ENCODE peak calls at places on chromosome 2, in six cellular contexts. One of them, this sample, is unnamed.

GRCh38 chr2:25714740-25715139 is 41.4 kb upstream of the DTNB start:
- DNase-seq in H1: no peak
- DNase-seq in GM12891: no peak
- DNase-seq in K562: no peak
- DNase-seq in HepG2: no peak
- DNase-seq in GM12878: no peak
- DNase-seq in this sample: no peak

GRCh38 chr2:174585111-174585510 is 12.5 kb downstream of the WIPF1 start:
- DNase-seq in GM12891: no peak
- DNase-seq in H1: no peak
- DNase-seq in K562: no peak
- DNase-seq in GM12878: no peak
- DNase-seq in HepG2: peak
- DNase-seq in this sample: no peak

GRCh38 chr2:60552096-60552850 is 1.2 kb downstream of the BCL11A start:
- DNase-seq in HepG2: no peak
- DNase-seq in GM12891: no peak
- DNase-seq in K562: no peak
- DNase-seq in GM12878: no peak
- DNase-seq in H1: peak
- DNase-seq in this sample: no peak

GRCh38 chr2:130387071-130387400 is 31.2 kb downstream of the PTPN18 start:
- DNase-seq in GM12891: no peak
- DNase-seq in HepG2: no peak
- DNase-seq in H1: no peak
- DNase-seq in K562: no peak
- DNase-seq in GM12878: no peak
- DNase-seq in this sample: no peak

GRCh38 chr2:30234180-30234971 is 3.0 kb downstream of the LBH start:
- DNase-seq in H1: no peak
- DNase-seq in HepG2: peak
- DNase-seq in K562: no peak
- DNase-seq in GM12878: no peak
- DNase-seq in GM12891: no peak
- DNase-seq in this sample: no peak

GRCh38 chr2:12856934-12857660 is 140.4 kb downstream of the TRIB2 start:
- DNase-seq in H1: no peak
- DNase-seq in HepG2: no peak
- DNase-seq in K562: no peak
- DNase-seq in GM12878: no peak
- DNase-seq in GM12891: no peak
- DNase-seq in this sample: no peak

GRCh38 chr2:69184224-69184623 is 171.2 kb downstream of the ANTXR1 start:
- DNase-seq in GM12878: no peak
- DNase-seq in H1: no peak
- DNase-seq in GM12891: no peak
- DNase-seq in K562: no peak
- DNase-seq in HepG2: no peak
- DNase-seq in this sample: no peak

GRCh38 chr2:73080321-73081131 is 9.0 kb upstream of the SFXN5 start:
- DNase-seq in K562: no peak
- DNase-seq in HepG2: no peak
- DNase-seq in GM12891: no peak
- DNase-seq in H1: no peak
- DNase-seq in GM12878: no peak
- DNase-seq in this sample: no peak

GRCh38 chr2:240174496-240174895 is 34.0 kb upstream of the OTOS start:
- DNase-seq in H1: no peak
- DNase-seq in HepG2: no peak
- DNase-seq in GM12891: no peak
- DNase-seq in GM12878: no peak
- DNase-seq in K562: no peak
- DNase-seq in this sample: no peak

GRCh38 chr2:159249955-159250723 is 36.4 kb downstream of the WDSUB1 start:
- DNase-seq in GM12891: no peak
- DNase-seq in K562: no peak
- DNase-seq in HepG2: no peak
- DNase-seq in H1: no peak
- DNase-seq in GM12878: peak
- DNase-seq in this sample: no peak

GRCh38 chr2:150653351-150653750 is 165.9 kb upstream of the RND3 start:
- DNase-seq in HepG2: no peak
- DNase-seq in GM12878: no peak
- DNase-seq in GM12891: no peak
- DNase-seq in K562: no peak
- DNase-seq in H1: no peak
- DNase-seq in this sample: no peak

GRCh38 chr2:101984656-101985055 is 7.1 kb upstream of the IL1R2 start:
- DNase-seq in K562: no peak
- DNase-seq in GM12891: no peak
- DNase-seq in HepG2: no peak
- DNase-seq in H1: no peak
- DNase-seq in GM12878: no peak
- DNase-seq in this sample: no peak

GRCh38 chr2:232415736-232416520 is 9.3 kb downstream of the ALPG start:
- DNase-seq in H1: no peak
- DNase-seq in GM12878: no peak
- DNase-seq in HepG2: no peak
- DNase-seq in K562: no peak
- DNase-seq in GM12891: no peak
- DNase-seq in this sample: no peak

GRCh38 chr2:200308421-200309295 is 2.2 kb downstream of the SPATS2L start:
- DNase-seq in HepG2: no peak
- DNase-seq in GM12878: no peak
- DNase-seq in K562: no peak
- DNase-seq in H1: no peak
- DNase-seq in GM12891: no peak
- DNase-seq in this sample: no peak

GRCh38 chr2:106158871-106159270 is 35.2 kb downstream of the UXS1 start:
- DNase-seq in K562: no peak
- DNase-seq in HepG2: no peak
- DNase-seq in GM12878: no peak
- DNase-seq in GM12891: no peak
- DNase-seq in H1: no peak
- DNase-seq in this sample: no peak

GRCh38 chr2:206241767-206242166 is 32.7 kb upstream of the ZDBF2 start:
- DNase-seq in GM12878: no peak
- DNase-seq in H1: no peak
- DNase-seq in K562: no peak
- DNase-seq in HepG2: no peak
- DNase-seq in GM12891: no peak
- DNase-seq in this sample: no peak

GRCh38 chr2:11160256-11160655 is 5.0 kb downstream of the SLC66A3 start:
- DNase-seq in H1: no peak
- DNase-seq in K562: no peak
- DNase-seq in GM12891: no peak
- DNase-seq in HepG2: no peak
- DNase-seq in GM12878: no peak
- DNase-seq in this sample: no peak

GRCh38 chr2:196712867-196713266 is 73.4 kb downstream of the CCDC150 start:
- DNase-seq in K562: no peak
- DNase-seq in H1: no peak
- DNase-seq in HepG2: no peak
- DNase-seq in GM12878: no peak
- DNase-seq in GM12891: no peak
- DNase-seq in this sample: no peak

GRCh38 chr2:15159751-15160177 is 401.4 kb downstream of the NBAS start:
- DNase-seq in GM12891: no peak
- DNase-seq in K562: peak
- DNase-seq in GM12878: no peak
- DNase-seq in H1: no peak
- DNase-seq in HepG2: peak
- DNase-seq in this sample: no peak

GRCh38 chr2:176613358-176614032 is 344.3 kb downstream of the MTX2 start:
- DNase-seq in H1: no peak
- DNase-seq in GM12891: no peak
- DNase-seq in HepG2: no peak
- DNase-seq in GM12878: no peak
- DNase-seq in K562: no peak
- DNase-seq in this sample: no peak

GRCh38 chr2:118902279-118903028 is 39.5 kb upstream of the MARCO start:
- DNase-seq in H1: no peak
- DNase-seq in HepG2: no peak
- DNase-seq in K562: no peak
- DNase-seq in GM12891: no peak
- DNase-seq in GM12878: no peak
- DNase-seq in this sample: no peak

GRCh38 chr2:88545118-88545517 is 82.1 kb downstream of the EIF2AK3 start:
- DNase-seq in HepG2: peak
- DNase-seq in H1: no peak
- DNase-seq in K562: peak
- DNase-seq in GM12891: no peak
- DNase-seq in GM12878: no peak
- DNase-seq in this sample: no peak

GRCh38 chr2:192123847-192124246 is 70.9 kb downstream of the TMEFF2 start:
- DNase-seq in HepG2: no peak
- DNase-seq in H1: no peak
- DNase-seq in K562: no peak
- DNase-seq in GM12891: no peak
- DNase-seq in GM12878: no peak
- DNase-seq in this sample: no peak

GRCh38 chr2:64212801-64213321 is 68.6 kb upstream of the PELI1 start:
- DNase-seq in GM12891: no peak
- DNase-seq in GM12878: peak
- DNase-seq in HepG2: no peak
- DNase-seq in K562: no peak
- DNase-seq in H1: no peak
- DNase-seq in this sample: no peak

GRCh38 chr2:26765475-26766200 is 1.6 kb downstream of the SLC35F6 start:
- DNase-seq in HepG2: no peak
- DNase-seq in GM12878: no peak
- DNase-seq in H1: no peak
- DNase-seq in K562: no peak
- DNase-seq in GM12891: no peak
- DNase-seq in this sample: no peak

GRCh38 chr2:2757764-2758163 is 426.7 kb upstream of the MYT1L start:
- DNase-seq in GM12878: peak
- DNase-seq in GM12891: peak
- DNase-seq in K562: no peak
- DNase-seq in H1: no peak
- DNase-seq in HepG2: no peak
- DNase-seq in this sample: no peak

GRCh38 chr2:237025090-237025865 is 60.4 kb upstream of the COPS8 start:
- DNase-seq in K562: no peak
- DNase-seq in H1: no peak
- DNase-seq in GM12891: no peak
- DNase-seq in HepG2: peak
- DNase-seq in GM12878: no peak
- DNase-seq in this sample: no peak
- TF ChIP-seq POLR2A in K562: no peak
- TF ChIP-seq POLR2A in H1: no peak
- TF ChIP-seq POLR2A in GM12891: no peak
- TF ChIP-seq POLR2A in HepG2: no peak
- TF ChIP-seq POLR2A in GM12878: no peak
- TF ChIP-seq POLR2A in this sample: no peak

GRCh38 chr2:224948005-224948404 is 94.3 kb downstream of the DOCK10 start:
- DNase-seq in GM12878: no peak
- DNase-seq in GM12891: no peak
- DNase-seq in H1: no peak
- DNase-seq in HepG2: no peak
- DNase-seq in K562: no peak
- DNase-seq in this sample: no peak

GRCh38 chr2:224947566-224947965 is 94.7 kb downstream of the DOCK10 start:
- DNase-seq in H1: no peak
- DNase-seq in GM12878: no peak
- DNase-seq in GM12891: no peak
- DNase-seq in HepG2: no peak
- DNase-seq in K562: no peak
- DNase-seq in this sample: no peak

GRCh38 chr2:224951723-224952481 is 90.4 kb downstream of the DOCK10 start:
- DNase-seq in GM12891: no peak
- DNase-seq in H1: no peak
- DNase-seq in GM12878: no peak
- DNase-seq in K562: no peak
- DNase-seq in HepG2: no peak
- DNase-seq in this sample: no peak

GRCh38 chr2:224946911-224947310 is 95.4 kb downstream of the DOCK10 start:
- DNase-seq in GM12878: no peak
- DNase-seq in K562: no peak
- DNase-seq in HepG2: no peak
- DNase-seq in H1: no peak
- DNase-seq in GM12891: no peak
- DNase-seq in this sample: no peak

DNA sequence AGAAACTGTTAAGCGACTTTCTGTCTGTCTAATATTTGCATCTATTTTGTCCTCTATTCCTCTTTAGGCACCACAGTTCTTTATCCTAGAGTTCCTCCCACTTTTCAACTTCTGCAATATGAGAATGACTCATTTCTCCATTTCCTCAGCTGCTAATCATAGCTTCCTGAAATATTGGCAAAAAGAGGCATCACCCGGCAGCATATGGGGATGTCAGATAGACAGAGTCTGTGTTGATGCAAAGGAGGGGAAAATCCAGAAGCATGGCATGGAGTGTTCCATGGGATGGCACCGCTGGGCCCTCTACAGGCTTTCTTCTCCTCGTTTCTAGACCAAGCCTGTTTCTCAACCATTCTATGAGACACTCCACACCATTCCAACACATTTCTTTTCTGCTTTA is 93.4 kb downstream of the DOCK10 start:
- DNase-seq in HepG2: no peak
- DNase-seq in GM12891: no peak
- DNase-seq in GM12878: no peak
- DNase-seq in H1: no peak
- DNase-seq in K562: no peak
- DNase-seq in this sample: no peak
- TF ChIP-seq TAF1 in HepG2: no peak
- TF ChIP-seq TAF1 in GM12891: no peak
- TF ChIP-seq TAF1 in GM12878: no peak
- TF ChIP-seq TAF1 in H1: no peak
- TF ChIP-seq TAF1 in K562: no peak
- TF ChIP-seq TAF1 in this sample: no peak

DNA sequence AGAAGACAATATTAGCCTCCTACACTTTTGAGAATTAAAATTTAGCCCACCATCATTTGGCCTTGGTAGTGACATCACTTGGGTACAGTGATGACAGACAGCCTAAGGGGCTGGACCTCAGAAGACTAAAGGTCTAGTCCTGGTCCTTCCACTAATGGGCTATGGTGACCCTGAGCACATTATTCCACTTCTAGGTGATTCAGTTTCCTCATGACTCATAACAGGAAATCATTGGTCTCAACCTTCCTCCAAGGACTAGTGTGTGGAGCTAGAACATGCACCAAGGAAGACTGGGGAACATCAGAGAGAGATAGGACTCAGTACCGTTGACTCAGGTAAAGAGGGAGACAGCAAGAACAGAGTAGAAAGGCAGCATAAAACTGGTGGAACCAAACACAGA is 64.0 kb downstream of the TFCP2L1 start:
- DNase-seq in GM12891: no peak
- DNase-seq in HepG2: no peak
- DNase-seq in GM12878: no peak
- DNase-seq in K562: no peak
- DNase-seq in H1: no peak
- DNase-seq in this sample: no peak
- TF ChIP-seq POLR2AphosphoS5 in GM12891: no peak
- TF ChIP-seq POLR2AphosphoS5 in HepG2: no peak
- TF ChIP-seq POLR2AphosphoS5 in GM12878: no peak
- TF ChIP-seq POLR2AphosphoS5 in K562: no peak
- TF ChIP-seq POLR2AphosphoS5 in H1: no peak
- TF ChIP-seq POLR2AphosphoS5 in this sample: no peak

GRCh38 chr2:38551171-38551570 is 51.6 kb downstream of the HNRNPLL start:
- DNase-seq in K562: no peak
- DNase-seq in H1: no peak
- DNase-seq in GM12891: no peak
- DNase-seq in GM12878: no peak
- DNase-seq in HepG2: no peak
- DNase-seq in this sample: no peak
- TF ChIP-seq POLR2A in K562: no peak
- TF ChIP-seq POLR2A in H1: no peak
- TF ChIP-seq POLR2A in GM12891: no peak
- TF ChIP-seq POLR2A in GM12878: no peak
- TF ChIP-seq POLR2A in HepG2: no peak
- TF ChIP-seq POLR2A in this sample: no peak

This sample was measured in GM12892.